ENCODE peak calls at places on chromosomes 5 and 9, in seven cellular contexts. Z is HepG2, K is keratinocyte, R is DND-41, L is fibroblast of lung, B is HCT116, I is MM.1S. E is an unnamed sample.

GRCh38 chr5:66932446-66932845 is 264.2 kb downstream of the CD180 start:
- DNase-seq in L (no peak), Z (no peak), K (no peak), I (no peak), B (no peak), R (no peak), E (no peak)

GRCh38 chr5:143154495-143155375 is 248.8 kb downstream of the NR3C1 start:
- DNase-seq in I (no peak), Z (no peak), L (peak; percentile 62), K (no peak), R (no peak), B (no peak), E (peak; percentile 34)

GRCh38 chr5:37839441-37840035 is 303 bp downstream of the GDNF start:
- DNase-seq in I (peak; percentile 79), Z (peak; percentile 35), L (peak; percentile 71), K (no peak), R (no peak), B (no peak), E (peak; percentile 73)

GRCh38 chr5:79235222-79235577 is 731 bp upstream of the JMY start:
- DNase-seq in R (no peak), B (no peak), I (peak; percentile 21), Z (peak; percentile 75), K (no peak), L (no peak), E (no peak)

GRCh38 chr5:151670953-151671636 is 15.6 kb downstream of the SPARC start:
- DNase-seq in K (no peak), I (no peak), Z (no peak), B (no peak), L (peak; percentile 53), R (no peak), E (no peak)

GRCh38 chr5:150488519-150489357 is 19.2 kb upstream of the NDST1 start:
- DNase-seq in B (no peak), Z (no peak), I (no peak), R (no peak), K (no peak), L (peak; percentile 87), E (no peak)

GRCh38 chr9:112249277-112249676 is 74.2 kb upstream of the SUSD1 start:
- DNase-seq in Z (no peak), B (no peak), R (no peak), K (no peak), I (peak; percentile 11), L (peak; percentile 33), E (no peak)

GRCh38 chr5:139974661-139975060 is 68.4 kb downstream of the NRG2 start:
- DNase-seq in Z (no peak), I (no peak), B (no peak), R (no peak), L (no peak), K (no peak), E (peak; percentile 31)

GRCh38 chr5:174793684-174794328 is 69.4 kb downstream of the MSX2 start:
- DNase-seq in B (peak; percentile 29), K (no peak), L (peak; percentile 47), R (peak; percentile 7), Z (peak; percentile 18), I (peak; percentile 68), E (peak; percentile 89)

GRCh38 chr9:73081979-73082657 is 69.5 kb upstream of the ANXA1 start:
- DNase-seq in Z (peak; percentile 62), R (peak; percentile 24), L (peak; percentile 32), I (peak; percentile 53), K (no peak), B (peak; percentile 41), E (peak; percentile 72)

GRCh38 chr9:70816316-70816715 is 305.1 kb downstream of the TRPM3 start:
- DNase-seq in L (no peak), B (no peak), I (no peak), K (no peak), R (no peak), Z (no peak), E (no peak)

GRCh38 chr5:36523931-36524330 is 82.5 kb upstream of the SLC1A3 start:
- DNase-seq in B (no peak), L (no peak), I (no peak), Z (no peak), R (no peak), K (no peak), E (no peak)

GRCh38 chr5:111781200-111781599 is 24.2 kb upstream of the NREP start:
- DNase-seq in I (no peak), B (no peak), L (peak; percentile 81), Z (no peak), K (no peak), R (no peak), E (no peak)

GRCh38 chr9:106755727-106756126 is 107.2 kb upstream of the ZNF462 start:
- DNase-seq in Z (no peak), K (no peak), L (no peak), I (no peak), B (no peak), R (no peak), E (no peak)

GRCh38 chr5:77181173-77181572 is 29.3 kb upstream of the PDE8B start:
- DNase-seq in Z (no peak), R (no peak), B (no peak), L (no peak), K (no peak), I (no peak), E (peak; percentile 34)

GRCh38 chr5:77177576-77177975 is 32.9 kb upstream of the PDE8B start:
- DNase-seq in I (no peak), R (no peak), Z (peak; percentile 36), L (no peak), K (no peak), B (no peak), E (no peak)

GRCh38 chr5:77180167-77181081 is 30.1 kb upstream of the PDE8B start:
- DNase-seq in I (no peak), Z (no peak), R (no peak), L (peak; percentile 14), K (no peak), B (no peak), E (peak; percentile 38)

GRCh38 chr5:77186990-77187389 is 23.5 kb upstream of the PDE8B start:
- DNase-seq in L (no peak), I (no peak), B (no peak), Z (peak; percentile 54), K (no peak), R (no peak), E (no peak)

GRCh38 chr5:77181596-77182304 is 28.7 kb upstream of the PDE8B start:
- DNase-seq in L (no peak), I (no peak), Z (no peak), R (no peak), K (no peak), B (no peak), E (no peak)
- TF ChIP-seq EZH2 in L (no peak), I (no peak), Z (no peak), R (no peak), K (peak; percentile 36), B (no peak), E (no peak)

GRCh38 chr5:127801751-127802476 is 98.7 kb downstream of the CCDC192 start:
- DNase-seq in L (peak; percentile 68), I (no peak), B (no peak), Z (no peak), K (no peak), R (no peak), E (no peak)
- H3K9ac ChIP-seq in L (no peak overlapping the region), I (no peak overlapping the region), B (no peak overlapping the region), Z (no peak overlapping the region), K (no peak overlapping the region), R (no peak overlapping the region), E (no peak overlapping the region)

GRCh38 chr9:137167752-137168574 is 1.9 kb downstream of the LRRC26 start:
- DNase-seq in K (no peak), B (no peak), I (no peak), Z (no peak), L (no peak), R (no peak), E (peak; percentile 73)

GRCh38 chr9:137164370-137165249 is 5.2 kb downstream of the LRRC26 start:
- DNase-seq in R (no peak), B (no peak), Z (no peak), K (no peak), I (no peak), L (no peak), E (no peak)

GRCh38 chr9:137167113-137167751 is 2.6 kb downstream of the LRRC26 start:
- DNase-seq in Z (no peak), L (no peak), K (no peak), I (no peak), R (no peak), B (no peak), E (no peak)

GRCh38 chr9:137165250-137165836 is 4.5 kb downstream of the LRRC26 start:
- DNase-seq in B (no peak), Z (no peak), I (no peak), L (no peak), R (no peak), K (no peak), E (no peak)

DNA sequence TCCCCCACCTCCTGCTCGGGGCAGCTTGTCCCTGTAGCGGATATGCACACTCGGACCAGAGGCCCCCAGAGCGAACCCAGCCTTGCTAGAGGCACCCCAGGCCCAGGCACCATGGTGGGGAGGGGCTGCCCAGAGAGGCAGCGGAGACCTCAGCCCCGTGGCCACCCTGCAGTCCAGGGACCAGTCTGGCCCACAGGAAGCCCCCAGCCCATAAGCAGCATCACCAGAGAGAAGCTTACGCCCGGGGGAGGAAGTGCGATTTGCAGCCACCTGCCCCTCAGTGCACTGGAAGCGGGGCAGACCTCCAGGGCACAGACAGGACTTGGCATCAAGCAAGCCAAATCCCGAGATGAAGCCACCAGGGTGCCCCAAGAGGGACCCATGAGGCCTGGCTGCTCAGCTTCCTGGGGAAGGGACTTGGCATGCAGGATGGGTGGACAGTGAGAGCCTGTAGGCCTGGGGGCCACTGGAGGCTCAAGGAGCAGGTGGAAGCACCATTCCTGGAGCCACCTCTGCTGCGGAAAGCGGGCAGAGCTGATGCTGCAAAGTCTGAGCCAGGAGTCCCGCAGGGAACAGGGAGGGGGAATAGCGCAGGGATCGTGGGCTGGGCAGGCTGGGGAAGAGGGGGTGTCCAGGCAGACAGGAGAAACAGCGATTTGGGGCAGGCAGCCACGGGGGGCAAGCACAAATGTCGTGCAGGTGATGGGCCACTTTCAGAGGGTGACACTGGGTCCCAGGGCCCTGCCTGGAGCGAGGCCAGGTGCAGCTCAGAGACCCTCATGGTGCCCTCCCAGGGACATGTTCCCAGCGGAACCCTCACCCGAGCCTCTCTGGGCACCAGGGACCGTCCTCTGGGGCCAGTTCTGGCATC is 3.4 kb downstream of the LRRC26 start:
- DNase-seq in K (no peak), B (no peak), L (no peak), R (no peak), I (no peak), Z (no peak), E (no peak)
- TF ChIP-seq EZH2 in K (peak; percentile 73), B (no peak), L (peak; percentile 77), R (no peak), I (no peak), Z (peak; percentile 55), E (no peak)

GRCh38 chr5:75566710-75567309 is 44.4 kb upstream of the ANKDD1B start:
- DNase-seq in L (peak; percentile 96), R (no peak), I (peak; percentile 11), B (peak; percentile 80), K (peak; percentile 52), Z (peak; percentile 36), E (no peak)
- H3K9ac ChIP-seq in L (no peak overlapping the region), R (no peak overlapping the region), I (no peak overlapping the region), B (peak overlapping the region; percentile 61), K (peak overlapping the region; percentile 19), Z (no peak overlapping the region), E (no peak overlapping the region)